ENCODE peak calls at places on chromosome 3, in five cellular contexts. One of them, this sample, is unnamed.

GRCh38 chr3:9732080-9732752 is 681 bp downstream of the BRPF1 start:
- DNase-seq in NCI-H226: no peak
- DNase-seq in osteocyte: no peak
- DNase-seq in retinal pigment epithelial cell: no peak
- DNase-seq in body of pancreas: peak; percentile 17
- DNase-seq in this sample: no peak

GRCh38 chr3:196280689-196281463 is 6.7 kb downstream of the PCYT1A start:
- DNase-seq in NCI-H226: no peak
- DNase-seq in osteocyte: no peak
- DNase-seq in retinal pigment epithelial cell: no peak
- DNase-seq in body of pancreas: no peak
- DNase-seq in this sample: no peak

GRCh38 chr3:177410734-177411133 is 213.5 kb upstream of the TBL1XR1 start:
- DNase-seq in NCI-H226: no peak
- DNase-seq in osteocyte: no peak
- DNase-seq in retinal pigment epithelial cell: no peak
- DNase-seq in body of pancreas: peak; percentile 78
- DNase-seq in this sample: no peak

GRCh38 chr3:37935756-37936666 is 54.6 kb upstream of the VILL start:
- DNase-seq in NCI-H226: peak; percentile 96
- DNase-seq in osteocyte: no peak
- DNase-seq in retinal pigment epithelial cell: peak; percentile 75
- DNase-seq in body of pancreas: peak; percentile 21
- DNase-seq in this sample: no peak

GRCh38 chr3:188091746-188092145 is 62.2 kb upstream of the LPP start:
- DNase-seq in NCI-H226: no peak
- DNase-seq in osteocyte: no peak
- DNase-seq in retinal pigment epithelial cell: no peak
- DNase-seq in body of pancreas: no peak
- DNase-seq in this sample: no peak

GRCh38 chr3:142447308-142447851 is 457 bp downstream of the XRN1 start:
- DNase-seq in NCI-H226: peak; percentile 13
- DNase-seq in osteocyte: no peak
- DNase-seq in retinal pigment epithelial cell: no peak
- DNase-seq in body of pancreas: peak; percentile 56
- DNase-seq in this sample: peak; percentile 42

GRCh38 chr3:35393916-35394315 is 245.4 kb upstream of the ARPP21 start:
- DNase-seq in NCI-H226: no peak
- DNase-seq in osteocyte: no peak
- DNase-seq in retinal pigment epithelial cell: no peak
- DNase-seq in body of pancreas: no peak
- DNase-seq in this sample: no peak

GRCh38 chr3:52742418-52743041 is 28.2 kb downstream of the NEK4 start:
- DNase-seq in NCI-H226: no peak
- DNase-seq in osteocyte: no peak
- DNase-seq in retinal pigment epithelial cell: no peak
- DNase-seq in body of pancreas: no peak
- DNase-seq in this sample: no peak

GRCh38 chr3:119289371-119289770 is 4.8 kb upstream of the ARHGAP31 start:
- DNase-seq in NCI-H226: no peak
- DNase-seq in osteocyte: no peak
- DNase-seq in retinal pigment epithelial cell: no peak
- DNase-seq in body of pancreas: no peak
- DNase-seq in this sample: no peak

GRCh38 chr3:194482196-194482593 is 4.6 kb downstream of the ATP13A3 start:
- DNase-seq in NCI-H226: peak; percentile 25
- DNase-seq in osteocyte: no peak
- DNase-seq in retinal pigment epithelial cell: no peak
- DNase-seq in body of pancreas: no peak
- DNase-seq in this sample: no peak

GRCh38 chr3:197343656-197344408 is 45.4 kb upstream of the DLG1 start:
- DNase-seq in NCI-H226: no peak
- DNase-seq in osteocyte: no peak
- DNase-seq in retinal pigment epithelial cell: no peak
- DNase-seq in body of pancreas: no peak
- DNase-seq in this sample: no peak

GRCh38 chr3:42226470-42227425 is 39.2 kb downstream of the CCK start:
- DNase-seq in NCI-H226: no peak
- DNase-seq in osteocyte: no peak
- DNase-seq in retinal pigment epithelial cell: no peak
- DNase-seq in body of pancreas: no peak
- DNase-seq in this sample: no peak

GRCh38 chr3:63706321-63707085 is 54.0 kb downstream of the SNTN start:
- DNase-seq in NCI-H226: peak; percentile 68
- DNase-seq in osteocyte: no peak
- DNase-seq in retinal pigment epithelial cell: no peak
- DNase-seq in body of pancreas: no peak
- DNase-seq in this sample: no peak

GRCh38 chr3:27589795-27590194 is 105.6 kb upstream of the SLC4A7 start:
- DNase-seq in NCI-H226: peak; percentile 85
- DNase-seq in osteocyte: no peak
- DNase-seq in retinal pigment epithelial cell: no peak
- DNase-seq in body of pancreas: no peak
- DNase-seq in this sample: no peak

GRCh38 chr3:127286571-127287140 is 1.2 kb downstream of the PRR20G start:
- DNase-seq in NCI-H226: peak; percentile 48
- DNase-seq in osteocyte: no peak
- DNase-seq in retinal pigment epithelial cell: no peak
- DNase-seq in body of pancreas: no peak
- DNase-seq in this sample: no peak

GRCh38 chr3:8970971-8971589 is 7.8 kb upstream of the RAD18 start:
- DNase-seq in NCI-H226: peak; percentile 42
- DNase-seq in osteocyte: no peak
- DNase-seq in retinal pigment epithelial cell: no peak
- DNase-seq in body of pancreas: peak; percentile 75
- DNase-seq in this sample: no peak

GRCh38 chr3:102747611-102748010 is 312.8 kb downstream of the ZPLD1 start:
- DNase-seq in NCI-H226: no peak
- DNase-seq in osteocyte: no peak
- DNase-seq in retinal pigment epithelial cell: no peak
- DNase-seq in body of pancreas: no peak
- DNase-seq in this sample: no peak

GRCh38 chr3:32814371-32814770 is 3.4 kb upstream of the TRIM71 start:
- DNase-seq in NCI-H226: no peak
- DNase-seq in osteocyte: no peak
- DNase-seq in retinal pigment epithelial cell: no peak
- DNase-seq in body of pancreas: no peak
- DNase-seq in this sample: no peak

GRCh38 chr3:118526758-118527526 is 507.7 kb downstream of the IGSF11 start:
- DNase-seq in NCI-H226: no peak
- DNase-seq in osteocyte: no peak
- DNase-seq in retinal pigment epithelial cell: no peak
- DNase-seq in body of pancreas: no peak
- DNase-seq in this sample: peak; percentile 2

GRCh38 chr3:141246224-141246957 is 14.8 kb downstream of the PXYLP1 start:
- DNase-seq in NCI-H226: no peak
- DNase-seq in osteocyte: peak; percentile 46
- DNase-seq in retinal pigment epithelial cell: no peak
- DNase-seq in body of pancreas: peak; percentile 87
- DNase-seq in this sample: no peak

GRCh38 chr3:120642368-120642948 is 39.6 kb downstream of the HGD start:
- DNase-seq in NCI-H226: peak; percentile 58
- DNase-seq in osteocyte: no peak
- DNase-seq in retinal pigment epithelial cell: no peak
- DNase-seq in body of pancreas: no peak
- DNase-seq in this sample: no peak

GRCh38 chr3:100496711-100497261 is 4.4 kb downstream of the TMEM45A start:
- DNase-seq in NCI-H226: peak; percentile 86
- DNase-seq in osteocyte: no peak
- DNase-seq in retinal pigment epithelial cell: no peak
- DNase-seq in body of pancreas: no peak
- DNase-seq in this sample: no peak

GRCh38 chr3:47890832-47891620 is 88.1 kb downstream of the DHX30 start:
- DNase-seq in NCI-H226: no peak
- DNase-seq in osteocyte: no peak
- DNase-seq in retinal pigment epithelial cell: peak; percentile 14
- DNase-seq in body of pancreas: no peak
- DNase-seq in this sample: peak; percentile 29

GRCh38 chr3:64027708-64028107 is 4.4 kb upstream of the PSMD6 start:
- DNase-seq in NCI-H226: no peak
- DNase-seq in osteocyte: no peak
- DNase-seq in retinal pigment epithelial cell: no peak
- DNase-seq in body of pancreas: no peak
- DNase-seq in this sample: no peak

GRCh38 chr3:65177879-65178484 is 490.2 kb upstream of the ADAMTS9 start:
- DNase-seq in NCI-H226: no peak
- DNase-seq in osteocyte: no peak
- DNase-seq in retinal pigment epithelial cell: peak; percentile 86
- DNase-seq in body of pancreas: no peak
- DNase-seq in this sample: no peak

GRCh38 chr3:33791477-33792166 is 6.8 kb upstream of the PDCD6IP start:
- DNase-seq in NCI-H226: no peak
- DNase-seq in osteocyte: no peak
- DNase-seq in retinal pigment epithelial cell: peak; percentile 9
- DNase-seq in body of pancreas: no peak
- DNase-seq in this sample: no peak

GRCh38 chr3:13598201-13598600 is 49.3 kb downstream of the FBLN2 start:
- DNase-seq in NCI-H226: no peak
- DNase-seq in osteocyte: no peak
- DNase-seq in retinal pigment epithelial cell: no peak
- DNase-seq in body of pancreas: no peak
- DNase-seq in this sample: no peak